ENCODE peak calls at places on chromosomes 16 and 17, in eight cellular contexts. One of them, this sample, is unnamed.
A peak's percentile ranks its signal among the peaks of the same experiment; 100 is the strongest.

GRCh38 chr17:71764507-71764906 is 356.3 kb upstream of the SOX9 start:
- DNase-seq in GM06990: no peak
- DNase-seq in GM10248: no peak
- DNase-seq in CD4-positive, alpha-beta T cell: no peak
- DNase-seq in CD8-positive, alpha-beta T cell: no peak
- DNase-seq in dorsolateral prefrontal cortex: no peak
- DNase-seq in NCI-H1436: peak; percentile 8
- DNase-seq in SK-N-MC: no peak
- DNase-seq in this sample: no peak

GRCh38 chr17:1643293-1643998 is 2.1 kb downstream of the SCARF1 start:
- DNase-seq in GM10248: peak; percentile 74
- DNase-seq in CD8-positive, alpha-beta T cell: peak; percentile 42
- DNase-seq in CD4-positive, alpha-beta T cell: peak; percentile 45
- DNase-seq in SK-N-MC: no peak
- DNase-seq in NCI-H1436: peak; percentile 64
- DNase-seq in dorsolateral prefrontal cortex: no peak
- DNase-seq in GM06990: peak; percentile 76
- DNase-seq in this sample: peak; percentile 65

GRCh38 chr17:72302735-72303134 is 181.9 kb downstream of the SOX9 start:
- DNase-seq in SK-N-MC: no peak
- DNase-seq in CD8-positive, alpha-beta T cell: no peak
- DNase-seq in CD4-positive, alpha-beta T cell: no peak
- DNase-seq in NCI-H1436: no peak
- DNase-seq in dorsolateral prefrontal cortex: no peak
- DNase-seq in GM10248: no peak
- DNase-seq in GM06990: no peak
- DNase-seq in this sample: no peak

GRCh38 chr16:53085539-53086450 is 31.0 kb downstream of the CHD9 start:
- DNase-seq in SK-N-MC: no peak
- DNase-seq in GM06990: no peak
- DNase-seq in GM10248: no peak
- DNase-seq in dorsolateral prefrontal cortex: no peak
- DNase-seq in CD8-positive, alpha-beta T cell: no peak
- DNase-seq in NCI-H1436: no peak
- DNase-seq in CD4-positive, alpha-beta T cell: no peak
- DNase-seq in this sample: no peak

GRCh38 chr17:67051837-67052236 is 7.5 kb downstream of the CACNG1 start:
- DNase-seq in GM06990: no peak
- DNase-seq in CD4-positive, alpha-beta T cell: no peak
- DNase-seq in dorsolateral prefrontal cortex: no peak
- DNase-seq in NCI-H1436: no peak
- DNase-seq in SK-N-MC: no peak
- DNase-seq in CD8-positive, alpha-beta T cell: no peak
- DNase-seq in GM10248: no peak
- DNase-seq in this sample: no peak

GRCh38 chr16:30541502-30542329 is 7.1 kb upstream of the ZNF747 start:
- DNase-seq in GM10248: no peak
- DNase-seq in dorsolateral prefrontal cortex: no peak
- DNase-seq in CD8-positive, alpha-beta T cell: no peak
- DNase-seq in CD4-positive, alpha-beta T cell: no peak
- DNase-seq in GM06990: no peak
- DNase-seq in NCI-H1436: no peak
- DNase-seq in SK-N-MC: no peak
- DNase-seq in this sample: no peak

GRCh38 chr17:40915721-40916256 is 21.7 kb downstream of the KRT23 start:
- DNase-seq in SK-N-MC: no peak
- DNase-seq in CD8-positive, alpha-beta T cell: no peak
- DNase-seq in GM10248: peak; percentile 41
- DNase-seq in NCI-H1436: no peak
- DNase-seq in dorsolateral prefrontal cortex: no peak
- DNase-seq in GM06990: peak; percentile 48
- DNase-seq in CD4-positive, alpha-beta T cell: no peak
- DNase-seq in this sample: no peak

GRCh38 chr17:31202968-31203367 is 94.1 kb downstream of the OMG start:
- DNase-seq in CD4-positive, alpha-beta T cell: no peak
- DNase-seq in CD8-positive, alpha-beta T cell: no peak
- DNase-seq in NCI-H1436: no peak
- DNase-seq in SK-N-MC: no peak
- DNase-seq in GM06990: no peak
- DNase-seq in GM10248: no peak
- DNase-seq in dorsolateral prefrontal cortex: no peak
- DNase-seq in this sample: no peak

GRCh38 chr17:66753126-66753920 is 81.6 kb upstream of the CACNG5 start:
- DNase-seq in CD4-positive, alpha-beta T cell: no peak
- DNase-seq in GM10248: no peak
- DNase-seq in CD8-positive, alpha-beta T cell: no peak
- DNase-seq in SK-N-MC: no peak
- DNase-seq in NCI-H1436: no peak
- DNase-seq in dorsolateral prefrontal cortex: no peak
- DNase-seq in GM06990: no peak
- DNase-seq in this sample: no peak

GRCh38 chr17:56629450-56630187 is 36.1 kb downstream of the NOG start:
- DNase-seq in GM10248: no peak
- DNase-seq in SK-N-MC: no peak
- DNase-seq in dorsolateral prefrontal cortex: no peak
- DNase-seq in CD4-positive, alpha-beta T cell: no peak
- DNase-seq in CD8-positive, alpha-beta T cell: no peak
- DNase-seq in NCI-H1436: no peak
- DNase-seq in GM06990: no peak
- DNase-seq in this sample: no peak

GRCh38 chr17:45144199-45145034 is 3.9 kb upstream of the HEXIM1 start:
- DNase-seq in CD4-positive, alpha-beta T cell: no peak
- DNase-seq in dorsolateral prefrontal cortex: no peak
- DNase-seq in GM10248: no peak
- DNase-seq in NCI-H1436: no peak
- DNase-seq in SK-N-MC: no peak
- DNase-seq in CD8-positive, alpha-beta T cell: no peak
- DNase-seq in GM06990: no peak
- DNase-seq in this sample: no peak

GRCh38 chr17:60899115-60899514 is 221.5 kb downstream of the BCAS3 start:
- DNase-seq in CD4-positive, alpha-beta T cell: no peak
- DNase-seq in NCI-H1436: no peak
- DNase-seq in GM06990: no peak
- DNase-seq in CD8-positive, alpha-beta T cell: no peak
- DNase-seq in GM10248: no peak
- DNase-seq in dorsolateral prefrontal cortex: no peak
- DNase-seq in SK-N-MC: no peak
- DNase-seq in this sample: no peak

GRCh38 chr16:22320572-22321339 is 23.5 kb downstream of the POLR3E start:
- DNase-seq in CD4-positive, alpha-beta T cell: no peak
- DNase-seq in NCI-H1436: no peak
- DNase-seq in GM10248: no peak
- DNase-seq in CD8-positive, alpha-beta T cell: no peak
- DNase-seq in SK-N-MC: no peak
- DNase-seq in dorsolateral prefrontal cortex: no peak
- DNase-seq in GM06990: no peak
- DNase-seq in this sample: no peak

GRCh38 chr16:7350801-7351200 is 18.2 kb downstream of the RBFOX1 start:
- DNase-seq in GM06990: no peak
- DNase-seq in NCI-H1436: no peak
- DNase-seq in SK-N-MC: no peak
- DNase-seq in CD4-positive, alpha-beta T cell: no peak
- DNase-seq in GM10248: no peak
- DNase-seq in CD8-positive, alpha-beta T cell: no peak
- DNase-seq in dorsolateral prefrontal cortex: no peak
- DNase-seq in this sample: no peak

GRCh38 chr17:74213897-74214386 is 571 bp downstream of the TTYH2 start:
- DNase-seq in dorsolateral prefrontal cortex: no peak
- DNase-seq in CD4-positive, alpha-beta T cell: no peak
- DNase-seq in GM06990: peak; percentile 20
- DNase-seq in SK-N-MC: no peak
- DNase-seq in CD8-positive, alpha-beta T cell: no peak
- DNase-seq in NCI-H1436: no peak
- DNase-seq in GM10248: no peak
- DNase-seq in this sample: no peak

GRCh38 chr17:41287050-41287449 is 11.6 kb downstream of the KRTAP9-7 start:
- DNase-seq in SK-N-MC: no peak
- DNase-seq in dorsolateral prefrontal cortex: no peak
- DNase-seq in CD8-positive, alpha-beta T cell: no peak
- DNase-seq in CD4-positive, alpha-beta T cell: no peak
- DNase-seq in NCI-H1436: no peak
- DNase-seq in GM06990: no peak
- DNase-seq in GM10248: peak; percentile 1
- DNase-seq in this sample: no peak

GRCh38 chr17:57121308-57122042 is 36.4 kb downstream of the AKAP1 start:
- DNase-seq in CD8-positive, alpha-beta T cell: no peak
- DNase-seq in NCI-H1436: peak; percentile 59
- DNase-seq in GM10248: no peak
- DNase-seq in dorsolateral prefrontal cortex: peak; percentile 65
- DNase-seq in SK-N-MC: no peak
- DNase-seq in GM06990: no peak
- DNase-seq in CD4-positive, alpha-beta T cell: no peak
- DNase-seq in this sample: no peak

GRCh38 chr17:69857412-69857835 is 217.6 kb upstream of the KCNJ16 start:
- DNase-seq in SK-N-MC: no peak
- DNase-seq in CD8-positive, alpha-beta T cell: no peak
- DNase-seq in GM10248: no peak
- DNase-seq in NCI-H1436: no peak
- DNase-seq in dorsolateral prefrontal cortex: no peak
- DNase-seq in GM06990: no peak
- DNase-seq in CD4-positive, alpha-beta T cell: no peak
- DNase-seq in this sample: no peak

GRCh38 chr16:81688182-81688581 is 90.9 kb upstream of the PLCG2 start:
- DNase-seq in CD8-positive, alpha-beta T cell: no peak
- DNase-seq in SK-N-MC: no peak
- DNase-seq in GM06990: no peak
- DNase-seq in GM10248: no peak
- DNase-seq in NCI-H1436: no peak
- DNase-seq in dorsolateral prefrontal cortex: no peak
- DNase-seq in CD4-positive, alpha-beta T cell: no peak
- DNase-seq in this sample: no peak

GRCh38 chr17:57518587-57519118 is 226.4 kb downstream of the CCDC182 start:
- DNase-seq in SK-N-MC: no peak
- DNase-seq in GM10248: no peak
- DNase-seq in CD4-positive, alpha-beta T cell: no peak
- DNase-seq in dorsolateral prefrontal cortex: no peak
- DNase-seq in CD8-positive, alpha-beta T cell: no peak
- DNase-seq in NCI-H1436: peak; percentile 83
- DNase-seq in GM06990: no peak
- DNase-seq in this sample: peak; percentile 92

GRCh38 chr17:56887552-56888467 is 26.0 kb downstream of the TRIM25 start:
- DNase-seq in GM10248: no peak
- DNase-seq in dorsolateral prefrontal cortex: no peak
- DNase-seq in SK-N-MC: no peak
- DNase-seq in NCI-H1436: no peak
- DNase-seq in CD4-positive, alpha-beta T cell: no peak
- DNase-seq in CD8-positive, alpha-beta T cell: no peak
- DNase-seq in GM06990: no peak
- DNase-seq in this sample: no peak

GRCh38 chr16:57000271-57001025 is 11.1 kb downstream of the NLRC5 start:
- DNase-seq in CD8-positive, alpha-beta T cell: no peak
- DNase-seq in GM10248: peak; percentile 56
- DNase-seq in dorsolateral prefrontal cortex: no peak
- DNase-seq in SK-N-MC: no peak
- DNase-seq in NCI-H1436: no peak
- DNase-seq in CD4-positive, alpha-beta T cell: no peak
- DNase-seq in GM06990: peak; percentile 60
- DNase-seq in this sample: no peak

GRCh38 chr16:81729451-81729850 is 49.6 kb upstream of the PLCG2 start:
- DNase-seq in SK-N-MC: no peak
- DNase-seq in NCI-H1436: peak; percentile 29
- DNase-seq in CD4-positive, alpha-beta T cell: no peak
- DNase-seq in GM10248: no peak
- DNase-seq in GM06990: no peak
- DNase-seq in dorsolateral prefrontal cortex: no peak
- DNase-seq in CD8-positive, alpha-beta T cell: no peak
- DNase-seq in this sample: no peak

GRCh38 chr16:49643429-49644142 is 212.3 kb downstream of the ZNF423 start:
- DNase-seq in SK-N-MC: no peak
- DNase-seq in CD8-positive, alpha-beta T cell: no peak
- DNase-seq in GM10248: no peak
- DNase-seq in CD4-positive, alpha-beta T cell: no peak
- DNase-seq in NCI-H1436: no peak
- DNase-seq in GM06990: no peak
- DNase-seq in dorsolateral prefrontal cortex: no peak
- DNase-seq in this sample: no peak